ENCODE peak calls at places on chromosomes 4 and X, in five cellular contexts. T is left cardiac atrium; W is uterus; M is stimulated activated CD4-positive, alpha-beta T cell treated with anti-CD3 and anti-CD28 coated beads, TNF-alpha, amount 100 ng/mL, for 1 hour; Z is GM12892. N is an unnamed sample.

GRCh38 chr4:89056953-89057398 is at the start of gene FAM13A:
- DNase-seq in W (peak), T (peak), Z (no peak), M (no peak), N (peak)

GRCh38 chr4:150078041-150078995 is at the start of gene DCLK2:
- DNase-seq in T (peak), W (peak), Z (peak), M (no peak), N (peak)

GRCh38 chrX:113790987-113791386 is 792.9 kb upstream of the HTR2C start:
- DNase-seq in W (no peak), M (no peak), Z (no peak), T (no peak), N (no peak)

GRCh38 chrX:134747006-134747405 is 88.7 kb upstream of the PLAC1 start:
- DNase-seq in M (no peak), T (no peak), Z (no peak), W (no peak), N (no peak)

GRCh38 chr4:48604527-48604926 is 114.5 kb downstream of the ZAR1 start:
- DNase-seq in M (no peak), T (no peak), Z (no peak), W (no peak), N (no peak)

GRCh38 chr4:68751138-68751537 is 64.7 kb upstream of the UGT2B10 start:
- DNase-seq in M (no peak), Z (no peak), W (no peak), T (no peak), N (no peak)

GRCh38 chrX:72021975-72022374 is 109.7 kb downstream of the RTL5 start:
- DNase-seq in T (no peak), Z (no peak), W (no peak), M (no peak), N (peak)

GRCh38 chrX:69151898-69152297 is 13.4 kb downstream of the PJA1 start:
- DNase-seq in T (no peak), W (no peak), Z (no peak), M (no peak), N (no peak)

GRCh38 chr4:80295841-80296240 is 29.4 kb downstream of the FGF5 start:
- DNase-seq in W (no peak), M (no peak), T (no peak), Z (no peak), N (no peak)

GRCh38 chrX:63754141-63754859 is 30.7 kb downstream of the ARHGEF9 start:
- DNase-seq in Z (no peak), T (no peak), W (no peak), M (no peak), N (peak)

GRCh38 chr4:151486166-151486565 is 77.2 kb downstream of the FHIP1A start:
- DNase-seq in M (no peak), T (no peak), W (no peak), Z (no peak), N (peak)

GRCh38 chr4:41172772-41173171 is 41.6 kb downstream of the APBB2 start:
- DNase-seq in W (no peak), T (no peak), Z (no peak), M (no peak), N (no peak)

GRCh38 chrX:41259516-41259915 is 74.4 kb upstream of the DDX3X start:
- DNase-seq in Z (no peak), T (no peak), W (no peak), M (no peak), N (no peak)

GRCh38 chr4:37388672-37389368 is 144.3 kb downstream of the NWD2 start:
- DNase-seq in Z (no peak), T (no peak), M (no peak), W (no peak), N (no peak)

GRCh38 chr4:78644744-78645330 is 93.3 kb downstream of the ANXA3 start:
- DNase-seq in W (peak), T (peak), M (peak), Z (no peak), N (peak)

GRCh38 chrX:34778961-34779360 is 121.9 kb upstream of the TMEM47 start:
- DNase-seq in Z (no peak), M (no peak), W (no peak), T (no peak), N (peak)

GRCh38 chr4:159757471-159757870 is 654.6 kb downstream of the RAPGEF2 start:
- DNase-seq in W (no peak), Z (no peak), M (no peak), T (no peak), N (no peak)

GRCh38 chr4:146545102-146545501 is 23.4 kb upstream of the SLC10A7 start:
- DNase-seq in Z (no peak), T (no peak), M (no peak), W (no peak), N (peak)

GRCh38 chr4:183136880-183137279 is 37.8 kb downstream of the WWC2 start:
- DNase-seq in T (no peak), W (no peak), M (no peak), Z (no peak), N (no peak)

GRCh38 chr4:128349921-128350320 is 62.3 kb upstream of the PGRMC2 start:
- DNase-seq in T (no peak), M (no peak), Z (no peak), W (no peak), N (peak)

GRCh38 chrX:119756926-119757635 is 1.3 kb upstream of the SOWAHD start:
- DNase-seq in W (no peak), T (no peak), M (no peak), Z (no peak), N (no peak)

GRCh38 chrX:14489437-14489836 is 39.9 kb upstream of the GLRA2 start:
- DNase-seq in M (no peak), T (no peak), Z (no peak), W (no peak), N (no peak)

GRCh38 chr4:30943356-30943755 is 223.2 kb downstream of the PCDH7 start:
- DNase-seq in M (no peak), Z (no peak), W (no peak), T (no peak), N (peak)

GRCh38 chrX:48086119-48086518 is 14.7 kb upstream of the ZNF630 start:
- DNase-seq in T (no peak), M (no peak), Z (no peak), W (no peak), N (peak)

GRCh38 chr4:140807491-140808257 is 51.5 kb upstream of the TBC1D9 start:
- DNase-seq in W (no peak), Z (no peak), T (no peak), M (no peak), N (peak)